ENCODE peak calls at places on chromosomes 12 and 14, in four cellular contexts. One of them, this sample, is unnamed.
A peak's percentile ranks its signal among the peaks of the same experiment; 100 is the strongest.

GRCh38 chr12:53623526-53623925 is 2.7 kb downstream of the ATF7 start:
- DNase-seq in colonic mucosa: peak; percentile 42
- DNase-seq in stimulated activated CD8-positive, alpha-beta memory T cell treated with anti-CD3 and anti-CD28 coated beads, Interleukin-15, amount 100 ng/mL, for 4 hours: no peak
- DNase-seq in astrocyte of the spinal cord: peak; percentile 61
- DNase-seq in this sample: no peak

GRCh38 chr14:99316281-99317163 is 44.5 kb upstream of the BCL11B start:
- DNase-seq in stimulated activated CD8-positive, alpha-beta memory T cell treated with anti-CD3 and anti-CD28 coated beads, Interleukin-15, amount 100 ng/mL, for 4 hours: no peak
- DNase-seq in astrocyte of the spinal cord: no peak
- DNase-seq in colonic mucosa: peak; percentile 92
- DNase-seq in this sample: no peak

GRCh38 chr14:61564623-61565091 is 130.7 kb upstream of the HIF1A start:
- DNase-seq in astrocyte of the spinal cord: peak; percentile 96
- DNase-seq in colonic mucosa: no peak
- DNase-seq in stimulated activated CD8-positive, alpha-beta memory T cell treated with anti-CD3 and anti-CD28 coated beads, Interleukin-15, amount 100 ng/mL, for 4 hours: no peak
- DNase-seq in this sample: no peak

GRCh38 chr12:103177624-103178023 is 220.2 kb downstream of the ASCL1 start:
- DNase-seq in stimulated activated CD8-positive, alpha-beta memory T cell treated with anti-CD3 and anti-CD28 coated beads, Interleukin-15, amount 100 ng/mL, for 4 hours: no peak
- DNase-seq in colonic mucosa: no peak
- DNase-seq in astrocyte of the spinal cord: no peak
- DNase-seq in this sample: no peak

GRCh38 chr14:90579816-90580215 is 183.0 kb downstream of the CALM1 start:
- DNase-seq in stimulated activated CD8-positive, alpha-beta memory T cell treated with anti-CD3 and anti-CD28 coated beads, Interleukin-15, amount 100 ng/mL, for 4 hours: no peak
- DNase-seq in colonic mucosa: no peak
- DNase-seq in astrocyte of the spinal cord: no peak
- DNase-seq in this sample: no peak

GRCh38 chr12:82325540-82326336 is 32.4 kb downstream of the CCDC59 start:
- DNase-seq in colonic mucosa: no peak
- DNase-seq in stimulated activated CD8-positive, alpha-beta memory T cell treated with anti-CD3 and anti-CD28 coated beads, Interleukin-15, amount 100 ng/mL, for 4 hours: no peak
- DNase-seq in astrocyte of the spinal cord: no peak
- DNase-seq in this sample: no peak

GRCh38 chr14:32762886-32763285 is 175.8 kb upstream of the NPAS3 start:
- DNase-seq in colonic mucosa: no peak
- DNase-seq in stimulated activated CD8-positive, alpha-beta memory T cell treated with anti-CD3 and anti-CD28 coated beads, Interleukin-15, amount 100 ng/mL, for 4 hours: no peak
- DNase-seq in astrocyte of the spinal cord: peak; percentile 29
- DNase-seq in this sample: no peak

GRCh38 chr14:61048640-61049039 is 67.6 kb downstream of the SLC38A6 start:
- DNase-seq in astrocyte of the spinal cord: no peak
- DNase-seq in stimulated activated CD8-positive, alpha-beta memory T cell treated with anti-CD3 and anti-CD28 coated beads, Interleukin-15, amount 100 ng/mL, for 4 hours: no peak
- DNase-seq in colonic mucosa: no peak
- DNase-seq in this sample: no peak

GRCh38 chr12:51686727-51687126 is 95.7 kb downstream of the SCN8A start:
- DNase-seq in stimulated activated CD8-positive, alpha-beta memory T cell treated with anti-CD3 and anti-CD28 coated beads, Interleukin-15, amount 100 ng/mL, for 4 hours: no peak
- DNase-seq in colonic mucosa: no peak
- DNase-seq in astrocyte of the spinal cord: no peak
- DNase-seq in this sample: no peak

GRCh38 chr12:116529048-116529447 is 30.1 kb upstream of the MAP1LC3B2 start:
- DNase-seq in astrocyte of the spinal cord: peak; percentile 47
- DNase-seq in colonic mucosa: no peak
- DNase-seq in stimulated activated CD8-positive, alpha-beta memory T cell treated with anti-CD3 and anti-CD28 coated beads, Interleukin-15, amount 100 ng/mL, for 4 hours: no peak
- DNase-seq in this sample: no peak

GRCh38 chr14:94643316-94644101 is 31.3 kb downstream of the SERPINA3 start:
- DNase-seq in stimulated activated CD8-positive, alpha-beta memory T cell treated with anti-CD3 and anti-CD28 coated beads, Interleukin-15, amount 100 ng/mL, for 4 hours: no peak
- DNase-seq in astrocyte of the spinal cord: no peak
- DNase-seq in colonic mucosa: no peak
- DNase-seq in this sample: no peak

GRCh38 chr14:80901260-80901659 is 40.3 kb downstream of the CEP128 start:
- DNase-seq in astrocyte of the spinal cord: no peak
- DNase-seq in stimulated activated CD8-positive, alpha-beta memory T cell treated with anti-CD3 and anti-CD28 coated beads, Interleukin-15, amount 100 ng/mL, for 4 hours: no peak
- DNase-seq in colonic mucosa: no peak
- DNase-seq in this sample: no peak

GRCh38 chr12:94553130-94553519 is 93.5 kb upstream of the CEP83 start:
- DNase-seq in colonic mucosa: no peak
- DNase-seq in stimulated activated CD8-positive, alpha-beta memory T cell treated with anti-CD3 and anti-CD28 coated beads, Interleukin-15, amount 100 ng/mL, for 4 hours: no peak
- DNase-seq in astrocyte of the spinal cord: peak; percentile 72
- DNase-seq in this sample: no peak

GRCh38 chr12:100927825-100928224 is 133.2 kb downstream of the ANO4 start:
- DNase-seq in stimulated activated CD8-positive, alpha-beta memory T cell treated with anti-CD3 and anti-CD28 coated beads, Interleukin-15, amount 100 ng/mL, for 4 hours: no peak
- DNase-seq in astrocyte of the spinal cord: peak; percentile 68
- DNase-seq in colonic mucosa: no peak
- DNase-seq in this sample: no peak

GRCh38 chr12:94922561-94922960 is 80.9 kb downstream of the NDUFA12 start:
- DNase-seq in astrocyte of the spinal cord: peak; percentile 12
- DNase-seq in stimulated activated CD8-positive, alpha-beta memory T cell treated with anti-CD3 and anti-CD28 coated beads, Interleukin-15, amount 100 ng/mL, for 4 hours: no peak
- DNase-seq in colonic mucosa: no peak
- DNase-seq in this sample: no peak

GRCh38 chr12:49138587-49138986 is 7.4 kb upstream of the TUBA1B start:
- DNase-seq in colonic mucosa: no peak
- DNase-seq in stimulated activated CD8-positive, alpha-beta memory T cell treated with anti-CD3 and anti-CD28 coated beads, Interleukin-15, amount 100 ng/mL, for 4 hours: no peak
- DNase-seq in astrocyte of the spinal cord: no peak
- DNase-seq in this sample: no peak

GRCh38 chr12:51593539-51593938 is 2.5 kb downstream of the SCN8A start:
- DNase-seq in stimulated activated CD8-positive, alpha-beta memory T cell treated with anti-CD3 and anti-CD28 coated beads, Interleukin-15, amount 100 ng/mL, for 4 hours: no peak
- DNase-seq in colonic mucosa: peak; percentile 31
- DNase-seq in astrocyte of the spinal cord: peak; percentile 60
- DNase-seq in this sample: no peak

GRCh38 chr14:20630340-20631022 is 11.0 kb downstream of the OR6S1 start:
- DNase-seq in astrocyte of the spinal cord: peak; percentile 37
- DNase-seq in stimulated activated CD8-positive, alpha-beta memory T cell treated with anti-CD3 and anti-CD28 coated beads, Interleukin-15, amount 100 ng/mL, for 4 hours: no peak
- DNase-seq in colonic mucosa: peak; percentile 72
- DNase-seq in this sample: no peak

GRCh38 chr12:63846249-63846967 is 1.9 kb downstream of the SRGAP1 start:
- DNase-seq in colonic mucosa: no peak
- DNase-seq in stimulated activated CD8-positive, alpha-beta memory T cell treated with anti-CD3 and anti-CD28 coated beads, Interleukin-15, amount 100 ng/mL, for 4 hours: no peak
- DNase-seq in astrocyte of the spinal cord: peak; percentile 36
- DNase-seq in this sample: no peak

GRCh38 chr12:109637996-109638395 is 64.4 kb downstream of the MVK start:
- DNase-seq in stimulated activated CD8-positive, alpha-beta memory T cell treated with anti-CD3 and anti-CD28 coated beads, Interleukin-15, amount 100 ng/mL, for 4 hours: no peak
- DNase-seq in colonic mucosa: no peak
- DNase-seq in astrocyte of the spinal cord: no peak
- DNase-seq in this sample: no peak

GRCh38 chr12:99110866-99111265 is 465.8 kb downstream of the APAF1 start:
- DNase-seq in stimulated activated CD8-positive, alpha-beta memory T cell treated with anti-CD3 and anti-CD28 coated beads, Interleukin-15, amount 100 ng/mL, for 4 hours: no peak
- DNase-seq in colonic mucosa: no peak
- DNase-seq in astrocyte of the spinal cord: no peak
- DNase-seq in this sample: no peak

GRCh38 chr14:71150737-71151136 is 243.5 kb downstream of the PCNX1 start:
- DNase-seq in stimulated activated CD8-positive, alpha-beta memory T cell treated with anti-CD3 and anti-CD28 coated beads, Interleukin-15, amount 100 ng/mL, for 4 hours: no peak
- DNase-seq in astrocyte of the spinal cord: no peak
- DNase-seq in colonic mucosa: no peak
- DNase-seq in this sample: no peak

GRCh38 chr14:72256055-72256454 is 323.8 kb downstream of the RGS6 start:
- DNase-seq in astrocyte of the spinal cord: no peak
- DNase-seq in colonic mucosa: no peak
- DNase-seq in stimulated activated CD8-positive, alpha-beta memory T cell treated with anti-CD3 and anti-CD28 coated beads, Interleukin-15, amount 100 ng/mL, for 4 hours: no peak
- DNase-seq in this sample: no peak

GRCh38 chr12:49094104-49094948 is at the start of gene DHH:
- DNase-seq in colonic mucosa: no peak
- DNase-seq in astrocyte of the spinal cord: no peak
- DNase-seq in stimulated activated CD8-positive, alpha-beta memory T cell treated with anti-CD3 and anti-CD28 coated beads, Interleukin-15, amount 100 ng/mL, for 4 hours: no peak
- DNase-seq in this sample: no peak

GRCh38 chr14:72743626-72744025 is 150.3 kb downstream of the DPF3 start:
- DNase-seq in colonic mucosa: peak; percentile 9
- DNase-seq in astrocyte of the spinal cord: peak; percentile 3
- DNase-seq in stimulated activated CD8-positive, alpha-beta memory T cell treated with anti-CD3 and anti-CD28 coated beads, Interleukin-15, amount 100 ng/mL, for 4 hours: no peak
- DNase-seq in this sample: no peak

GRCh38 chr12:67339530-67339929 is 70.4 kb downstream of the CAND1 start:
- DNase-seq in colonic mucosa: no peak
- DNase-seq in stimulated activated CD8-positive, alpha-beta memory T cell treated with anti-CD3 and anti-CD28 coated beads, Interleukin-15, amount 100 ng/mL, for 4 hours: no peak
- DNase-seq in astrocyte of the spinal cord: no peak
- DNase-seq in this sample: no peak

GRCh38 chr14:23536494-23536893 is 15.1 kb downstream of the ZFHX2 start:
- DNase-seq in stimulated activated CD8-positive, alpha-beta memory T cell treated with anti-CD3 and anti-CD28 coated beads, Interleukin-15, amount 100 ng/mL, for 4 hours: no peak
- DNase-seq in colonic mucosa: no peak
- DNase-seq in astrocyte of the spinal cord: no peak
- DNase-seq in this sample: no peak

GRCh38 chr14:106308839-106309389 is 782.5 kb downstream of the TMEM121 start:
- DNase-seq in astrocyte of the spinal cord: no peak
- DNase-seq in colonic mucosa: peak; percentile 49
- DNase-seq in stimulated activated CD8-positive, alpha-beta memory T cell treated with anti-CD3 and anti-CD28 coated beads, Interleukin-15, amount 100 ng/mL, for 4 hours: peak; percentile 30
- DNase-seq in this sample: no peak

This sample was measured in GOT3.